ENCODE peak calls at places on chromosomes 1 and 21, in six cellular contexts. X is choroid plexus epithelial cell, W is GM23248, J is lower lobe of right lung, F is neuronal stem cell, Z is A673. M is an unnamed sample.
A peak's percentile ranks its signal among the peaks of the same experiment; 100 is the strongest.

GRCh38 chr1:2344121-2344681 is 47.2 kb downstream of the MORN1 start:
- DNase-seq in X (no peak), W (no peak), J (peak; percentile 49), F (no peak), Z (no peak), M (no peak)

GRCh38 chr21:35995522-35996088 is 64.7 kb downstream of the SETD4 start:
- DNase-seq in X (no peak), W (no peak), J (no peak), F (no peak), Z (no peak), M (no peak)

GRCh38 chr1:23459338-23459757 is 24.6 kb downstream of the ASAP3 start:
- DNase-seq in X (no peak), W (no peak), J (no peak), F (no peak), Z (no peak), M (no peak)

GRCh38 chr1:27589841-27590426 is 14.0 kb downstream of the AHDC1 start:
- DNase-seq in X (peak; percentile 55), W (no peak), J (peak; percentile 66), F (no peak), Z (peak; percentile 77), M (no peak)

GRCh38 chr1:43238104-43238503 is 31.7 kb upstream of the TMEM125 start:
- DNase-seq in X (peak; percentile 79), W (peak; percentile 77), J (peak; percentile 66), F (peak; percentile 64), Z (peak; percentile 59), M (peak; percentile 10)

GRCh38 chr1:19325368-19325957 is 13.3 kb downstream of the SLC66A1 start:
- DNase-seq in X (no peak), W (no peak), J (no peak), F (no peak), Z (no peak), M (no peak)

GRCh38 chr1:179031284-179031683 is 5.6 kb downstream of the FAM20B start:
- DNase-seq in X (no peak), W (no peak), J (no peak), F (no peak), Z (no peak), M (no peak)

GRCh38 chr1:235270625-235271024 is 57.4 kb downstream of the ARID4B start:
- DNase-seq in X (peak; percentile 24), W (peak; percentile 81), J (no peak), F (no peak), Z (peak; percentile 65), M (peak; percentile 73)

GRCh38 chr1:23667411-23667810 is 24.2 kb upstream of the RPL11 start:
- DNase-seq in X (no peak), W (no peak), J (no peak), F (no peak), Z (no peak), M (no peak)

GRCh38 chr1:46528297-46528955 is 23.0 kb downstream of the KNCN start:
- DNase-seq in X (peak; percentile 41), W (peak; percentile 33), J (no peak), F (no peak), Z (peak; percentile 69), M (no peak)

GRCh38 chr1:226603030-226603960 is 54.7 kb downstream of the STUM start:
- DNase-seq in X (peak; percentile 50), W (peak; percentile 92), J (no peak), F (no peak), Z (no peak), M (no peak)

GRCh38 chr1:161420763-161421455 is 53.2 kb upstream of the CFAP126 start:
- DNase-seq in X (no peak), W (no peak), J (no peak), F (no peak), Z (peak; percentile 26), M (no peak)

GRCh38 chr1:150763631-150764223 is 1.9 kb downstream of the CTSS start:
- DNase-seq in X (no peak), W (no peak), J (no peak), F (no peak), Z (no peak), M (no peak)

GRCh38 chr1:185674201-185674600 is 60.0 kb upstream of the HMCN1 start:
- DNase-seq in X (no peak), W (no peak), J (no peak), F (no peak), Z (no peak), M (no peak)

GRCh38 chr1:914253-914890 is 9.4 kb upstream of the SAMD11 start:
- DNase-seq in X (no peak), W (no peak), J (no peak), F (no peak), Z (no peak), M (no peak)

GRCh38 chr1:15206418-15207030 is 40.5 kb upstream of the FHAD1 start:
- DNase-seq in X (peak; percentile 25), W (no peak), J (no peak), F (no peak), Z (no peak), M (no peak)

GRCh38 chr1:225853441-225853840 is 28.7 kb downstream of the TMEM63A start:
- DNase-seq in X (no peak), W (no peak), J (peak; percentile 34), F (no peak), Z (no peak), M (no peak)

GRCh38 chr1:159800177-159800935 is 1.8 kb upstream of the FCRL6 start:
- DNase-seq in X (no peak), W (peak; percentile 34), J (no peak), F (no peak), Z (no peak), M (no peak)

GRCh38 chr1:71587961-71588360 is 507.1 kb upstream of the ZRANB2 start:
- DNase-seq in X (no peak), W (peak; percentile 51), J (no peak), F (no peak), Z (peak; percentile 56), M (peak; percentile 42)

GRCh38 chr1:6358757-6359567 is 34.6 kb downstream of the ACOT7 start:
- DNase-seq in X (peak; percentile 72), W (peak; percentile 87), J (peak; percentile 68), F (no peak), Z (peak; percentile 48), M (no peak)

GRCh38 chr1:6358144-6358624 is 35.4 kb downstream of the ACOT7 start:
- DNase-seq in X (no peak), W (peak; percentile 40), J (no peak), F (no peak), Z (no peak), M (no peak)

GRCh38 chr1:6361124-6361775 is 32.3 kb downstream of the ACOT7 start:
- DNase-seq in X (no peak), W (no peak), J (no peak), F (no peak), Z (no peak), M (no peak)

GRCh38 chr1:6360517-6360916 is 33.0 kb downstream of the ACOT7 start:
- DNase-seq in X (no peak), W (no peak), J (no peak), F (no peak), Z (no peak), M (no peak)

DNA sequence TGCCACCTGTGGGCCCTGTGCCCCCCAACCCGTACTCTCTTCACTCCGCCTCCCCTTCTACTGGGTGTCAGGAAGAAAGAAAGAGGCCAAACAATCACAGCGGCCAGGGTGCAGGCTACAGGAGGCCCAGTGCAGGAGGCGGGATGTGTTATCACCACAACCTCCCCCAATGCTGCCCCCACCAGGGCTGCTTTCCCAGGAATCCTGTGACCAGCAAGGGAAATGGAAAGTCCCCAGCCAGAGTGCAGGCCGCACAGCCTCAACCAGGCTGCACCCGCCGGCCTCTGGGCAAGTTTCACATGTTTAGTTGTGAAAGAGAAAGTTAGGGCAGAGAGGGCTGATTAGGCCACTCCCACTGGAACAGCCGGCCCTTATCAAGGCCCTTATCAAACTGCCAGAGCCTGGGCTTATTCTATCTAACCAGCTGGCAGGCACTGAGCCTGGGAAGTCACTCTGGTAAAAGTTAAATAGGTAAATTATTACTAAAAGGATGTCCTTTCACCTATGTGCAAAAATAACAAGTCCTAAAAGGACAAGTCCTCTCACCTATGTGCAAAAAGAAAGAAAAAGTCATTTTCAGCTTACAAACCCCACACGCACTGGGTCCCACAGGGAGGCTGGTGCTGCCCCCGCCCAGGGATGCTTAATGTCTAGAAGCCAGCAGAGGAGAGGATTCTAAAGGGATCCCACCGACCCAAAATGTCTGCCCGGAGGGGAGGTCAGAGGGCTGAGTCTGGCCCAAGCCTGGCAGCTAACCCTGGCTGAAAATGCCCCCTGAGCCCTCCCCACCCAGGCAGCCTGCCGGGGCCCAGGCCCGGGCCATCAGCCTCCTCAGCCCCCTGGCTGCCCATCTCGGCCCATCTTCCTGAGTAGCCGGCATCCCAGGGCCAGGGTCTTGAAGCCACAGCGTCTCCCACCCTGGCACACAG is 33.7 kb downstream of the ACOT7 start:
- DNase-seq in X (peak; percentile 77), W (peak; percentile 65), J (peak; percentile 85), F (no peak), Z (peak; percentile 28), M (no peak)
- H3K4me3 ChIP-seq in X (no peak overlapping the region), W (no peak overlapping the region), J (peak overlapping the region; percentile 27), F (no peak overlapping the region), Z (no peak overlapping the region), M (no peak overlapping the region)

GRCh38 chr21:15058718-15059316 is 6.0 kb downstream of the NRIP1 start:
- DNase-seq in X (peak; percentile 65), W (peak; percentile 89), J (no peak), F (no peak), Z (peak; percentile 74), M (no peak)
- H3K4me3 ChIP-seq in X (peak overlapping the region; percentile 28), W (peak overlapping the region; percentile 96), J (no peak overlapping the region), F (no peak overlapping the region), Z (peak overlapping the region; percentile 22), M (peak overlapping the region; percentile 7)

GRCh38 chr1:209585672-209586071 is 2.2 kb downstream of the CAMK1G start:
- DNase-seq in X (peak; percentile 37), W (peak; percentile 83), J (peak; percentile 55), F (no peak), Z (peak; percentile 78), M (no peak)
- H3K4me3 ChIP-seq in X (no peak overlapping the region), W (peak overlapping the region; percentile 53), J (no peak overlapping the region), F (no peak overlapping the region), Z (peak overlapping the region; percentile 64), M (no peak overlapping the region)

GRCh38 chr1:170886460-170886859 is 48.9 kb upstream of the MROH9 start:
- DNase-seq in X (no peak), W (no peak), J (no peak), F (no peak), Z (no peak), M (no peak)

GRCh38 chr1:170885551-170885950 is 49.8 kb upstream of the MROH9 start:
- DNase-seq in X (no peak), W (peak; percentile 64), J (no peak), F (no peak), Z (no peak), M (no peak)

DNA sequence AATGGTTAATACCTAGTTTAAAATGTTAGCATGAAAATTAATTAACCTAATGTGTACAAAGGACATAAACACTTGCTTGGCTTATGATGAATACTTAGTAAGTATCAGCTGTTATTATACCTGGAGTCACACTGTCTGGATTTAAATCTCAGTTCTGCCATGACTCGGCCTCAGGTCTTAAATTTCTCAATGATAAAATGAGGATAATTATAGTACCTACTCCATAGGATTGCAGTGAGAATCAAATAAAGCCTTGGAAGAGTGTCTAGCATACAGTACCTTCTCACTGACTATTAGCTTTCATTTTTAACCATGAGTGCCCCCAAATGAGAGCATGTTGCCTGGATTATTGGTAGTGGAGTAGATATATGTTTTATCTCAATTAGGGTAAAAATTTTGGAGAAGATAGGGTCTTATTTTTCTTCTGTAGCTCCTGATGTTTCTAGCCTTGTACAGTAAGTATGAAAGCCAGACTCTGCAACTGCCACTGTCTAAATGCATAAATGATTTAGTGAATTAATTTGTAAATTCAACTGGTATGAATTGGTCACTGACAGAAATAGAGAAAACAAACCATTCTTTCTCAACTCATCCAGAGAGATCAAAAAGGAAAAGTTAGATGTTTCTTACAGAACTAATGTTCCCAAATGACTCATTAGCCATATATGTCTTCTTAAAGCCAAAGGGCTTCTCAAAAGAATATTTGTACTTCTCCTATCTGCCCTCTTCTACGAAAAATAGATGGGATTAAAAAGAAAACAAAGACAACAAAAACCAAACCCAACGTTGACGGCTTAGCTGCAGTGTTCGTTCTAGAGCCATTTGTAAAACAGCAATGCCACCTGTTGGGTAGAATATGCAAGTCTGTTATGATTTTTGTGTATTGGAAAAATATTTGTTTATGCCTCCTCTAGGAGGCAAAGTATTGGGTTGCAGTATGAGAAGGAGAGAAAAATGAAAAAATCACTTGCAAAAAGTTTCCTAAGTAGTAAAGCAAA is 53.8 kb upstream of the MROH9 start:
- DNase-seq in X (peak; percentile 79), W (peak; percentile 70), J (no peak), F (peak; percentile 24), Z (peak; percentile 48), M (no peak)
- H3K4me3 ChIP-seq in X (peak overlapping the region; percentile 20), W (peak overlapping the region; percentile 47), J (no peak overlapping the region), F (no peak overlapping the region), Z (no peak overlapping the region), M (no peak overlapping the region)